ENCODE peak calls at places on chromosome 13, in nine cellular contexts. X is body of pancreas, Y is IMR-90, G is heart left ventricle, S is endodermal cell, Z is transverse colon, L is AG04450, B is heart right ventricle, E is neural progenitor cell. Q is an unnamed sample. For H3K9me3, the result is how much of the 10 kb centered on the place peaks cover.

GRCh38 chr13:46166947-46167610 is 14.9 kb downstream of the LCP1 start:
- DNase-seq in X (no peak), Y (no peak), G (no peak), S (no peak), Z (no peak), L (no peak), B (no peak), E (no peak), Q (no peak)

GRCh38 chr13:99434258-99434788 is 66.9 kb upstream of the TM9SF2 start:
- DNase-seq in X (no peak), Y (no peak), G (no peak), S (peak), Z (peak), L (no peak), B (no peak), E (no peak), Q (no peak)

GRCh38 chr13:67554746-67555452 is 324.8 kb upstream of the PCDH9 start:
- DNase-seq in X (no peak), Y (peak), G (no peak), S (no peak), Z (no peak), L (no peak), B (no peak), E (no peak), Q (no peak)

GRCh38 chr13:109647046-109647445 is 139.3 kb downstream of the IRS2 start:
- DNase-seq in X (no peak), Y (no peak), G (no peak), S (no peak), Z (no peak), L (no peak), B (no peak), E (peak), Q (no peak)

GRCh38 chr13:28320884-28321574 is 173.9 kb downstream of the FLT1 start:
- DNase-seq in X (no peak), Y (peak), G (no peak), S (no peak), Z (no peak), L (peak), B (no peak), E (no peak), Q (no peak)

GRCh38 chr13:33174980-33175379 is 110.6 kb downstream of the STARD13 start:
- DNase-seq in X (no peak), Y (peak), G (no peak), S (no peak), Z (no peak), L (no peak), B (no peak), E (no peak), Q (no peak)

GRCh38 chr13:24605923-24606372 is 74.3 kb upstream of the ATP12A start:
- DNase-seq in X (no peak), Y (peak), G (no peak), S (peak), Z (no peak), L (no peak), B (no peak), E (peak), Q (no peak)

GRCh38 chr13:107834717-107835116 is 380.6 kb downstream of the LIG4 start:
- DNase-seq in X (no peak), Y (peak), G (no peak), S (no peak), Z (no peak), L (no peak), B (no peak), E (no peak), Q (no peak)

GRCh38 chr13:100273138-100273537 is 184.2 kb downstream of the PCCA start:
- DNase-seq in X (no peak), Y (no peak), G (no peak), S (no peak), Z (no peak), L (no peak), B (no peak), E (no peak), Q (no peak)

GRCh38 chr13:24307211-24308067 is 1.9 kb upstream of the C1QTNF9 start:
- DNase-seq in X (no peak), Y (no peak), G (no peak), S (peak), Z (peak), L (no peak), B (peak), E (peak), Q (no peak)

GRCh38 chr13:51681037-51681678 is 96.9 kb downstream of the WDFY2 start:
- DNase-seq in X (no peak), Y (peak), G (no peak), S (no peak), Z (no peak), L (peak), B (no peak), E (no peak), Q (no peak)

GRCh38 chr13:97544041-97544765 is 110.2 kb downstream of the RAP2A start:
- DNase-seq in X (no peak), Y (peak), G (no peak), S (no peak), Z (no peak), L (peak), B (no peak), E (no peak), Q (no peak)

GRCh38 chr13:57739089-57739488 is 107.5 kb downstream of the PCDH17 start:
- DNase-seq in X (no peak), Y (no peak), G (no peak), S (no peak), Z (no peak), L (no peak), B (no peak), E (no peak), Q (no peak)

GRCh38 chr13:79973533-79973963 is 367.4 kb downstream of the SPRY2 start:
- DNase-seq in X (peak), Y (no peak), G (peak), S (no peak), Z (peak), L (no peak), B (peak), E (no peak), Q (no peak)

GRCh38 chr13:114314074-114314912 is at the start of gene CHAMP1:
- DNase-seq in X (peak), Y (peak), G (peak), S (peak), Z (peak), L (peak), B (peak), E (peak), Q (peak)

GRCh38 chr13:47076536-47076935 is 179.7 kb upstream of the HTR2A start:
- DNase-seq in X (no peak), Y (peak), G (no peak), S (no peak), Z (no peak), L (no peak), B (no peak), E (no peak), Q (no peak)

GRCh38 chr13:41019578-41020347 is 647 bp upstream of the ELF1 start:
- DNase-seq in X (peak), Y (no peak), G (no peak), S (no peak), Z (no peak), L (no peak), B (no peak), E (no peak), Q (no peak)

GRCh38 chr13:60329221-60329983 is 67.6 kb upstream of the TDRD3 start:
- DNase-seq in X (peak), Y (peak), G (no peak), S (peak), Z (peak), L (no peak), B (no peak), E (peak), Q (no peak)

GRCh38 chr13:111368091-111368490 is 47.6 kb downstream of the TEX29 start:
- DNase-seq in X (no peak), Y (no peak), G (no peak), S (no peak), Z (no peak), L (no peak), B (no peak), E (no peak), Q (no peak)

GRCh38 chr13:97339019-97339988 is 94.7 kb upstream of the RAP2A start:
- DNase-seq in X (peak), Y (peak), G (peak), S (no peak), Z (peak), L (peak), B (no peak), E (no peak), Q (peak)

GRCh38 chr13:66076417-66076816 is 1153.7 kb downstream of the PCDH9 start:
- DNase-seq in X (no peak), Y (peak), G (no peak), S (no peak), Z (no peak), L (peak), B (no peak), E (no peak), Q (no peak)

GRCh38 chr13:111789011-111789410 is 277.9 kb upstream of the SOX1 start:
- DNase-seq in X (no peak), Y (no peak), G (no peak), S (peak), Z (no peak), L (no peak), B (no peak), E (no peak), Q (no peak)

GRCh38 chr13:20462533-20462915 is 63.1 kb downstream of the CRYL1 start:
- DNase-seq in X (no peak), Y (no peak), G (no peak), S (no peak), Z (no peak), L (no peak), B (no peak), E (no peak), Q (no peak)

GRCh38 chr13:79645569-79645968 is 164.6 kb downstream of the NDFIP2 start:
- DNase-seq in X (no peak), Y (no peak), G (no peak), S (no peak), Z (no peak), L (no peak), B (no peak), E (no peak), Q (no peak)

GRCh38 chr13:113405481-113406300 is 41.8 kb upstream of the GRTP1 start:
- DNase-seq in X (no peak), Y (no peak), G (no peak), S (peak), Z (no peak), L (no peak), B (no peak), E (no peak), Q (peak)

GRCh38 chr13:62014299-62014698 is 598.6 kb upstream of the PCDH20 start:
- DNase-seq in X (no peak), Y (peak), G (no peak), S (no peak), Z (no peak), L (no peak), B (no peak), E (no peak), Q (no peak)

GRCh38 chr13:23778879-23779278 is 110.3 kb downstream of the MIPEP start:
- DNase-seq in X (no peak), Y (peak), G (no peak), S (no peak), Z (no peak), L (no peak), B (no peak), E (no peak), Q (no peak)

GRCh38 chr13:54980651-54981050 is 1952.0 kb downstream of the OLFM4 start:
- DNase-seq in X (no peak), Y (no peak), G (no peak), S (no peak), Z (no peak), L (no peak), B (no peak), E (no peak), Q (no peak)

GRCh38 chr13:26973946-26974345 is 197.7 kb downstream of the USP12 start:
- DNase-seq in X (no peak), Y (no peak), G (no peak), S (no peak), Z (no peak), L (no peak), B (no peak), E (no peak), Q (no peak)

GRCh38 chr13:42574435-42575311 is 721 bp downstream of the TNFSF11 start:
- DNase-seq in X (no peak), Y (no peak), G (no peak), S (peak), Z (no peak), L (no peak), B (no peak), E (peak), Q (no peak)

GRCh38 chr13:111866731-111867245 is 200.2 kb upstream of the SOX1 start:
- DNase-seq in X (no peak), Y (no peak), G (no peak), S (no peak), Z (no peak), L (no peak), B (no peak), E (no peak), Q (no peak)

GRCh38 chr13:74868044-74868443 is 613.9 kb downstream of the TBC1D4 start:
- DNase-seq in X (no peak), Y (no peak), G (no peak), S (no peak), Z (no peak), L (no peak), B (no peak), E (no peak), Q (no peak)

GRCh38 chr13:40385858-40386180 is 280.6 kb downstream of the FOXO1 start:
- DNase-seq in X (no peak), Y (no peak), G (no peak), S (no peak), Z (no peak), L (no peak), B (no peak), E (no peak), Q (no peak)

GRCh38 chr13:98349731-98350305 is 172.7 kb upstream of the RNF113B start:
- DNase-seq in X (peak), Y (no peak), G (peak), S (peak), Z (peak), L (no peak), B (peak), E (peak), Q (no peak)

GRCh38 chr13:114106526-114106925 is 25.9 kb downstream of the RASA3 start:
- DNase-seq in X (no peak), Y (no peak), G (peak), S (peak), Z (no peak), L (no peak), B (no peak), E (no peak), Q (no peak)

GRCh38 chr13:38902551-38902950 is 88.1 kb downstream of the STOML3 start:
- DNase-seq in X (no peak), Y (no peak), G (no peak), S (no peak), Z (no peak), L (no peak), B (no peak), E (no peak), Q (no peak)

GRCh38 chr13:100977841-100978240 is 303.2 kb upstream of the TMTC4 start:
- DNase-seq in X (no peak), Y (no peak), G (no peak), S (no peak), Z (no peak), L (no peak), B (no peak), E (no peak), Q (no peak)

GRCh38 chr13:101399365-101399764 is 16.9 kb downstream of the NALCN start:
- DNase-seq in X (no peak), Y (peak), G (no peak), S (no peak), Z (no peak), L (no peak), B (no peak), E (no peak), Q (no peak)

GRCh38 chr13:97279913-97280312 is 57.8 kb downstream of the MBNL2 start:
- DNase-seq in X (no peak), Y (peak), G (no peak), S (no peak), Z (no peak), L (no peak), B (no peak), E (no peak), Q (no peak)

GRCh38 chr13:31063734-31064133 is 98.0 kb downstream of the HSPH1 start:
- DNase-seq in X (no peak), Y (no peak), G (no peak), S (no peak), Z (no peak), L (no peak), B (no peak), E (no peak), Q (no peak)

GRCh38 chr13:31069808-31070544 is 91.7 kb downstream of the HSPH1 start:
- DNase-seq in X (no peak), Y (no peak), G (no peak), S (peak), Z (no peak), L (no peak), B (no peak), E (no peak), Q (no peak)

GRCh38 chr13:31068119-31068423 is 93.6 kb downstream of the HSPH1 start:
- DNase-seq in X (no peak), Y (no peak), G (no peak), S (no peak), Z (no peak), L (no peak), B (no peak), E (no peak), Q (no peak)

GRCh38 chr13:31064636-31065035 is 97.1 kb downstream of the HSPH1 start:
- DNase-seq in X (no peak), Y (no peak), G (no peak), S (no peak), Z (no peak), L (no peak), B (no peak), E (no peak), Q (no peak)

GRCh38 chr13:31067416-31068118 is 94.1 kb downstream of the HSPH1 start:
- DNase-seq in X (no peak), Y (peak), G (no peak), S (no peak), Z (no peak), L (no peak), B (no peak), E (no peak), Q (peak)
- H3K9me3 ChIP-seq in X (under half), Y (under half), G (under half), S (under half), Z (under half), L (under half), B (under half), E (under half), Q (under half)

GRCh38 chr13:73401769-73402168 is 343.0 kb downstream of the KLF5 start:
- DNase-seq in X (no peak), Y (no peak), G (no peak), S (no peak), Z (no peak), L (no peak), B (no peak), E (no peak), Q (no peak)
- TF ChIP-seq CTCF in X (no peak), Y (no peak), G (no peak), S (peak), Z (no peak), L (no peak), B (no peak), E (peak), Q (no peak)

GRCh38 chr13:22312405-22312803 is 641.5 kb downstream of the FGF9 start:
- DNase-seq in X (no peak), Y (no peak), G (no peak), S (no peak), Z (no peak), L (no peak), B (no peak), E (no peak), Q (no peak)
- H3K9me3 ChIP-seq in X (under half), Y (under half), G (under half), S (under half), Z (under half), L (under half), B (under half), E (under half), Q (under half)

DNA sequence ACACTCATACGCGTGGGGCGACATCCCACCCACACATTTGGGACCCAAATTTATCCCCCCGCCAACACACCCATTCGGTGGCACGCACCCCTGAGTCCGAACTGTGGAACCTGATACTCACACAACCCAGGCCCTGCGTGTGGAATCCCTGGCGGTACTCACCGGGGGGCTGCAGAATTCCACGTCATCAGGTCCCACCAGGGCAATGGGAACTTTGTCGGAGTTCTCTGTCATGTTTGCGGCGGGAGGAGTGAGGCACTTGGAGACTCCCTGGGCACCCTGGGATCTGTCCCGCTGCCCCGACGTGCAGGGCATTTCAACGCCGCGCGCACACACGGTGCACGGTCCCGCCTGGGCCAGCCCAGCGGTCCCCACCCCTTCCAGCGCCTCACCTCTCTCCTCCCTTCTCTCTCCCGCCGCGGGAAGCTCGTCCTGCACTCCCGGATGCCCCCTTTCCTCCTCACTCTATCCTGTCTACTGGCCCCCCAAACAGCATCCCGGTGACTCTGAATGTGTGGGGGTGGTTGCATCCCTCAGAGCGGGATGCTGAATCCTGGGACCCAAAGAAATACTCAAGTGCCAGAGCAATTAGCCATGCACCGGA is at the start of gene CNMD:
- DNase-seq in X (no peak), Y (no peak), G (no peak), S (peak), Z (no peak), L (no peak), B (no peak), E (peak), Q (no peak)
- TF ChIP-seq CTCF in X (no peak), Y (no peak), G (no peak), S (no peak), Z (no peak), L (no peak), B (no peak), E (no peak), Q (no peak)